ENCODE peak calls at places on chromosomes 1 and 21, in nine cellular contexts. K is heart right ventricle, O is Peyer's patch, B is thoracic aorta, E is upper lobe of right lung, T is cardiac fibroblast, D is brain microvascular endothelial cell, J is AG04449, A is hepatocyte. Q is an unnamed sample.

GRCh38 chr1:234371414-234371813 is 1.8 kb upstream of the COA6 start:
- DNase-seq in K (no peak), O (no peak), B (no peak), E (no peak), T (no peak), D (no peak), J (no peak), A (no peak), Q (no peak)

GRCh38 chr21:34201441-34201838 is 128.1 kb downstream of the MRPS6 start:
- DNase-seq in K (no peak), O (no peak), B (no peak), E (no peak), T (no peak), D (no peak), J (no peak), A (no peak), Q (no peak)

GRCh38 chr21:25934130-25934529 is 199.4 kb downstream of the GABPA start:
- DNase-seq in K (no peak), O (no peak), B (no peak), E (no peak), T (peak), D (peak), J (no peak), A (no peak), Q (no peak)

GRCh38 chr1:244970236-244970652 is 105.9 kb upstream of the HNRNPU start:
- DNase-seq in K (peak), O (peak), B (peak), E (peak), T (no peak), D (peak), J (no peak), A (peak), Q (peak)

GRCh38 chr1:115706774-115707425 is 61.6 kb downstream of the CASQ2 start:
- DNase-seq in K (no peak), O (no peak), B (no peak), E (no peak), T (peak), D (peak), J (peak), A (peak), Q (no peak)

GRCh38 chr1:161020573-161021167 is at the start of gene F11R:
- DNase-seq in K (peak), O (peak), B (no peak), E (peak), T (peak), D (no peak), J (no peak), A (peak), Q (peak)

GRCh38 chr1:145994391-145995120 is 1.8 kb downstream of the TXNIP start:
- DNase-seq in K (no peak), O (peak), B (no peak), E (no peak), T (no peak), D (no peak), J (no peak), A (no peak), Q (no peak)

GRCh38 chr1:11286735-11287410 is 13.9 kb downstream of the UBIAD1 start:
- DNase-seq in K (no peak), O (no peak), B (no peak), E (no peak), T (peak), D (peak), J (no peak), A (no peak), Q (no peak)

GRCh38 chr1:109274533-109275476 is 8.1 kb downstream of the PSRC1 start:
- DNase-seq in K (no peak), O (no peak), B (no peak), E (peak), T (no peak), D (no peak), J (no peak), A (peak), Q (peak)

GRCh38 chr21:36818051-36818450 is 119.1 kb downstream of the SIM2 start:
- DNase-seq in K (no peak), O (no peak), B (no peak), E (no peak), T (no peak), D (no peak), J (no peak), A (no peak), Q (no peak)

GRCh38 chr1:214143015-214143775 is 137.8 kb upstream of the SMYD2 start:
- DNase-seq in K (no peak), O (no peak), B (no peak), E (no peak), T (no peak), D (no peak), J (no peak), A (no peak), Q (no peak)

GRCh38 chr21:31132574-31133242 is 94.4 kb upstream of the KRTAP19-8 start:
- DNase-seq in K (no peak), O (peak), B (no peak), E (no peak), T (peak), D (peak), J (no peak), A (no peak), Q (no peak)

GRCh38 chr21:23695449-23695848 is 1911.8 kb downstream of the MRPL39 start:
- DNase-seq in K (no peak), O (no peak), B (no peak), E (no peak), T (no peak), D (no peak), J (no peak), A (no peak), Q (no peak)

GRCh38 chr1:182051938-182052337 is 9.6 kb downstream of the ZNF648 start:
- DNase-seq in K (no peak), O (no peak), B (no peak), E (no peak), T (no peak), D (no peak), J (no peak), A (no peak), Q (no peak)

DNA sequence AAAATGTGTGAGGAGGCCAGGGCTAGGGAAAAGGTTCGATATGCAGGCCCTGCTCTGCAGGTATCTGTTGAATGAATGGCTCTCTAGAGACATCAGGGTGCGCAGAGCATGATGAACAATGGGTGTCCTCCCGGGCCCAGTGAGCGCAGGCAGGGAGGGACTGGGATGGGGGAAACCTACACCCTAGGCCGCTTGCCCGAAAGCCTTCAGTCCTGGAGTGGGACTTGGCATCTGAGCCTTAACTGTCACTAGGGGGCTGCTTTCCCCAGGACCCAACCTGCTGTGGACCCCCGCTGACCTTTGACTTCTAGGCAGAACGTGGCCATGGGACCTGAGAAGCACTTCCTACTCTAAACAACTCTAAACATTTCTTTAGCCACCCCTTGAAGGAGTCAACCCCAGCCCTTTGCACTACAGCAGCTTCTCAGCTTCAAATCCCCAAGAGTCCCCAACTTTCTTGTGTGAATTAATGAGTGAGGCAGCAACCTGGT is 444 bp upstream of the MAP3K6 start:
- DNase-seq in K (no peak), O (no peak), B (no peak), E (no peak), T (no peak), D (no peak), J (no peak), A (no peak), Q (no peak)
- H3K4me3 ChIP-seq in K (peak), O (peak), B (peak), E (peak), T (peak), D (peak), J (peak), A (peak), Q (no peak)

DNA sequence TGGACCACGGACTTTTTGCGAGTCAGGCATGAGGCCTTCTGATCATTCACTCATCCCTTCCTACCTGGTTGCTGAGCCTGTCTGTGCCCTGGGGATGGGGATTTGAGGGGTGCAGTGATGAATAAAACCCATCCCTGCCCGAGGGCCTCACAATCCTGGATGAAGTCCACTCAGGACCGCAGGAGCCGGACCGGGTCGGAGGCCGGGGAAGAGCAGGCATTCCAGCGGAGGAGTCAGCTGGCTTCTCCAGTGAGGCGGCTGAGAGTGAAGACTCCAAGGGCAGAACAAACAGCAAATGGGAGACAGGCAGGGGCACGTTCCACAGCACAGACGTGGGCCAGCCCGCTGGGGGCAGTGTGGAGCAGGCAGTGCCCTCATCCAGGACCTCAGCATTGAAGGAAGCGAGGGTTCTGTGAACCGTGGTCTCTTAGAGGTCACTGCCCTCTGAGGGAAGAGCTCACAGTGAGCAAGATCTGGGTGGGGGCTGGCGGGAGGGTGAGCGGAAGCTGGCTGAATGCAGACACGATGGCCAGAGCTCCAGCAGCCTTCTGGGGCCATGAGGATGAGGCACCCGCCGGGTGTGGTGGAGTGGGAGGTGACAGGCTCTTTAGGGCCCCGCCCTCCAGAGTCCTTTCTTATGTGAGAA is 10.9 kb upstream of the LRRC3 start:
- DNase-seq in K (peak), O (no peak), B (no peak), E (peak), T (no peak), D (no peak), J (no peak), A (no peak), Q (no peak)
- TF ChIP-seq CTCF in K (no peak), O (no peak), B (no peak), E (peak), T (peak), D (peak), J (peak), A (no peak), Q (no peak)

GRCh38 chr1:44630116-44630515 is 44.2 kb downstream of the TMEM53 start:
- DNase-seq in K (no peak), O (no peak), B (no peak), E (no peak), T (peak), D (no peak), J (peak), A (no peak), Q (no peak)
- H3K4me3 ChIP-seq in K (no peak), O (no peak), B (no peak), E (no peak), T (no peak), D (no peak), J (no peak), A (no peak), Q (no peak)

GRCh38 chr1:119613769-119614358 is 34.2 kb downstream of the ZNF697 start:
- DNase-seq in K (peak), O (peak), B (peak), E (peak), T (peak), D (peak), J (peak), A (peak), Q (peak)
- TF ChIP-seq CTCF in K (peak), O (peak), B (peak), E (peak), T (peak), D (peak), J (peak), A (peak), Q (no peak)

DNA sequence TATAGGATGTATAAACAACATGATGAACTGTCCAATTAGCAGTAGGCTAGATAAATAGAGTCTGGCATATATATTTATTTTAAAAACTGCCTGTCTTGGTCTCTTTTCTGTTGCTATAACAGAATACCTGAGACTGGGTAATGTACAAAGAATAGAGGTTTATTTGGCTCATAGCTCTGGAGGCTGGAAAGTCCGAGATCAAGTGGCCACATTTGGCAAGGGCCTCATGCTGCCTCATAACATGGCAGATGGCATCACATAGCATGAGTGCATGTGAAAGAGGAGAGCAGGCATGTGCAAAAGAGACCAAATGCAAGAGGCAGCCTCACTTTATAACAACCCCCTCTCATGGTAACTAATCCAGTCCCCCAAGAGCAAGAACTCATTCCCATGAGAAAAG is 6.0 kb downstream of the STYXL2 start:
- DNase-seq in K (no peak), O (no peak), B (no peak), E (no peak), T (no peak), D (no peak), J (no peak), A (no peak), Q (no peak)
- H3K4me3 ChIP-seq in K (no peak), O (no peak), B (no peak), E (no peak), T (no peak), D (no peak), J (no peak), A (no peak), Q (no peak)

GRCh38 chr1:53834776-53835175 is 3.3 kb downstream of the NDC1 start:
- DNase-seq in K (no peak), O (no peak), B (no peak), E (no peak), T (no peak), D (no peak), J (no peak), A (no peak), Q (no peak)

GRCh38 chr1:53835491-53835890 is 2.6 kb downstream of the NDC1 start:
- DNase-seq in K (no peak), O (no peak), B (no peak), E (no peak), T (no peak), D (peak), J (peak), A (no peak), Q (no peak)

GRCh38 chr1:53838654-53838974 is 518 bp upstream of the NDC1 start:
- DNase-seq in K (no peak), O (no peak), B (no peak), E (no peak), T (no peak), D (no peak), J (no peak), A (no peak), Q (no peak)

GRCh38 chr1:53842347-53842746 is 4.3 kb upstream of the NDC1 start:
- DNase-seq in K (no peak), O (no peak), B (no peak), E (no peak), T (no peak), D (no peak), J (no peak), A (no peak), Q (no peak)

GRCh38 chr1:53837924-53838653 is at the start of gene NDC1:
- DNase-seq in K (peak), O (peak), B (peak), E (peak), T (peak), D (peak), J (peak), A (peak), Q (peak)
- TF ChIP-seq CTCF in K (peak), O (peak), B (no peak), E (no peak), T (no peak), D (peak), J (no peak), A (peak), Q (no peak)

DNA sequence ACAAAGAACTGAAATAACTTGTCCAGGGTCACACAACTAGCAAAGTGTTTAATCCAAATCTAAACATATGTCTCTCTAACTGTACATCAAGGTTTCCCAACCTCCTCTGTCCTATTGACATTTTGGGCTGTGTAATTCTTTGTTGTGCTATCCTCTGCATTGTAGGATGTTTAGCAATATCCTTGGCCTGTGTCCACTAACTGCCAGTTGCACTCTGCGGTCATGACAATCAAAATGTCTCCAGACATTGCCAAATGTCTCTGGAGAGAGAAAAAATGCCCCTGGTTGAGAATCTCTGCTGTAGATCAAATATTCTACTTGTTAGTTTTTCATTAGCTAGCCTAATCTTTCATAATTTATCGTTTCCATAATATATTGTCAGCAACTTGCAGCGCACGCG is 353.4 kb upstream of the NEGR1 start:
- DNase-seq in K (no peak), O (no peak), B (no peak), E (no peak), T (peak), D (peak), J (no peak), A (no peak), Q (no peak)
- H3K4me3 ChIP-seq in K (no peak), O (no peak), B (no peak), E (no peak), T (no peak), D (no peak), J (no peak), A (no peak), Q (no peak)

DNA sequence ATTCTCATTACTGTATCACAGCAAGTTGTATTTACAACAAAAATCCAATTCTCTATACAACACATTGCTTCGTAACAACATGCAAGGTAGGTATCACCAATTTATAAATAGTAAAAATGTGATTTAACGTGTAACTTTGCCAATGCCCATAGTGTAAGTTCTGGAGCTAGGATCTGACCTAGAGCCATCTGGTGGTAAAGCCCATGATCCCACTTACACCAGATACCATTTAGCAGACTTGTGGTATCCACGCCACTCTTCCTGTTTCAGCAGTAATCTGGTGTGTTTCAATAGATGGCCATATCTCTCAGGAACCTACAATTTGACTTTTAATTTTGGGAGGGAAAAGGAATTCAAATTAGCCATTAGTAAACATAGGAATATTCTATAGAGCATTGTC is 10.2 kb downstream of the SETSIP start:
- DNase-seq in K (no peak), O (no peak), B (no peak), E (no peak), T (no peak), D (no peak), J (no peak), A (no peak), Q (no peak)
- TF ChIP-seq CTCF in K (no peak), O (no peak), B (no peak), E (no peak), T (no peak), D (no peak), J (no peak), A (no peak), Q (no peak)

GRCh38 chr1:111213412-111213811 is 13.0 kb upstream of the DENND2D start:
- DNase-seq in K (no peak), O (no peak), B (no peak), E (no peak), T (no peak), D (no peak), J (no peak), A (no peak), Q (no peak)
- H3K4me3 ChIP-seq in K (no peak), O (no peak), B (no peak), E (no peak), T (no peak), D (no peak), J (no peak), A (no peak), Q (no peak)